ENCODE peak calls at places on chromosomes 7 and 10, in eight cellular contexts. V, P, D, H, B, S, C and Y are unnamed samples.

GRCh38 chr10:13877154-13877909 is 290.6 kb downstream of the PRPF18 start:
- DNase-seq in B (peak), H (no peak), C (no peak), D (no peak), V (no peak), P (no peak), S (no peak), Y (no peak)

GRCh38 chr10:104254493-104255243 is at the start of gene GSTO1:
- DNase-seq in B (peak), C (no peak), S (peak), P (no peak), H (peak), V (no peak), D (peak), Y (peak)

GRCh38 chr10:37948210-37948609 is 28.2 kb downstream of the ZNF25 start:
- DNase-seq in D (no peak), H (no peak), C (no peak), P (no peak), B (no peak), S (no peak), V (no peak), Y (no peak)

GRCh38 chr7:50664461-50664922 is 99.3 kb upstream of the DDC start:
- DNase-seq in H (no peak), P (no peak), D (peak), C (no peak), S (no peak), B (no peak), V (no peak), Y (no peak)

GRCh38 chr10:123868058-123868995 is 23.3 kb downstream of the CPXM2 start:
- DNase-seq in H (no peak), D (no peak), B (no peak), P (peak), S (no peak), V (no peak), C (no peak), Y (peak)

GRCh38 chr10:30349967-30350735 is 1.1 kb upstream of the MTPAP start:
- DNase-seq in P (no peak), B (no peak), S (no peak), C (no peak), D (no peak), H (no peak), V (no peak), Y (no peak)

GRCh38 chr10:14585287-14586193 is 189.2 kb downstream of the FAM107B start:
- DNase-seq in C (no peak), D (no peak), P (no peak), H (no peak), S (no peak), V (no peak), B (no peak), Y (no peak)

GRCh38 chr7:100122067-100122466 is 2.6 kb downstream of the CNPY4 start:
- DNase-seq in B (peak), S (no peak), D (no peak), C (no peak), V (no peak), H (no peak), P (peak), Y (peak)

GRCh38 chr7:45122975-45123860 is 11.7 kb upstream of the TBRG4 start:
- DNase-seq in P (no peak), H (no peak), V (no peak), D (no peak), C (no peak), S (no peak), B (no peak), Y (no peak)

GRCh38 chr7:137606061-137606674 is 240.6 kb downstream of the DGKI start:
- DNase-seq in V (no peak), S (peak), H (no peak), D (no peak), B (no peak), C (peak), P (peak), Y (peak)

GRCh38 chr10:87531908-87532622 is 27.4 kb downstream of the MINPP1 start:
- DNase-seq in D (no peak), C (no peak), V (no peak), S (no peak), B (peak), P (no peak), H (no peak), Y (no peak)

GRCh38 chr10:84012831-84013458 is 126.4 kb upstream of the GHITM start:
- DNase-seq in D (peak), B (no peak), C (no peak), H (no peak), V (no peak), P (no peak), S (no peak), Y (no peak)

GRCh38 chr7:1640376-1641172 is 29.5 kb upstream of the ELFN1 start:
- DNase-seq in P (no peak), S (no peak), D (no peak), H (no peak), B (no peak), V (no peak), C (no peak), Y (no peak)

GRCh38 chr7:936131-937054 is 18.1 kb downstream of the ADAP1 start:
- DNase-seq in H (no peak), D (peak), S (no peak), C (no peak), P (no peak), B (no peak), V (peak), Y (no peak)

GRCh38 chr10:69382382-69383117 is 34.2 kb downstream of the TACR2 start:
- DNase-seq in C (no peak), D (no peak), B (no peak), V (no peak), H (no peak), S (no peak), P (no peak), Y (no peak)